ENCODE peak calls at places on chromosomes 1 and 21, in seven cellular contexts. K is body of pancreas; R is gastrocnemius medialis; Z is CD8-positive, alpha-beta T cell; C is pancreas; U is heart right ventricle; X is GM23338. I is an unnamed sample.

GRCh38 chr1:94205639-94206038 is 31.7 kb downstream of the ARHGAP29 start:
- ATAC-seq in K (no peak), R (no peak), Z (no peak), C (no peak), U (no peak), X (no peak), I (no peak)

GRCh38 chr1:58722967-58723366 is 23.1 kb upstream of the MYSM1 start:
- ATAC-seq in K (no peak), R (no peak), Z (no peak), C (no peak), U (no peak), X (no peak), I (no peak)

GRCh38 chr21:27155130-27155500 is 188.2 kb upstream of the ADAMTS5 start:
- ATAC-seq in K (no peak), R (no peak), Z (no peak), C (no peak), U (no peak), X (no peak), I (no peak)

GRCh38 chr1:21317035-21317689 is 26.9 kb upstream of the ECE1 start:
- ATAC-seq in K (peak; percentile 38), R (peak; percentile 70), Z (no peak), C (peak; percentile 34), U (peak; percentile 71), X (no peak), I (peak; percentile 80)

GRCh38 chr1:84758968-84759491 is 68.8 kb upstream of the SSX2IP start:
- ATAC-seq in K (peak; percentile 33), R (no peak), Z (no peak), C (peak; percentile 60), U (peak; percentile 82), X (no peak), I (peak; percentile 19)

GRCh38 chr1:185861630-185862029 is 127.4 kb downstream of the HMCN1 start:
- ATAC-seq in K (no peak), R (no peak), Z (no peak), C (peak; percentile 52), U (no peak), X (no peak), I (no peak)

GRCh38 chr1:212119397-212119837 is 83.9 kb downstream of the DTL start:
- ATAC-seq in K (no peak), R (peak; percentile 96), Z (no peak), C (no peak), U (peak; percentile 96), X (peak; percentile 56), I (no peak)

GRCh38 chr1:232039303-232039702 is 412.7 kb downstream of the DISC1 start:
- ATAC-seq in K (no peak), R (no peak), Z (no peak), C (no peak), U (no peak), X (no peak), I (no peak)

GRCh38 chr21:27047331-27048314 is 80.7 kb upstream of the ADAMTS5 start:
- ATAC-seq in K (no peak), R (peak; percentile 88), Z (no peak), C (no peak), U (no peak), X (no peak), I (no peak)

GRCh38 chr1:147079400-147080012 is 92.8 kb downstream of the PRKAB2 start:
- ATAC-seq in K (no peak), R (no peak), Z (no peak), C (peak; percentile 18), U (no peak), X (no peak), I (no peak)

GRCh38 chr1:89908993-89909436 is 85.9 kb upstream of the ZNF326 start:
- ATAC-seq in K (no peak), R (peak; percentile 91), Z (no peak), C (no peak), U (peak; percentile 58), X (no peak), I (no peak)

GRCh38 chr21:15029077-15029476 is 35.7 kb downstream of the NRIP1 start:
- ATAC-seq in K (no peak), R (no peak), Z (no peak), C (no peak), U (no peak), X (no peak), I (no peak)

GRCh38 chr21:33708874-33709273 is 66.6 kb downstream of the ITSN1 start:
- ATAC-seq in K (no peak), R (no peak), Z (no peak), C (no peak), U (no peak), X (no peak), I (no peak)

GRCh38 chr1:156151093-156151688 is 2.2 kb upstream of the SEMA4A start:
- ATAC-seq in K (no peak), R (no peak), Z (no peak), C (peak; percentile 28), U (no peak), X (no peak), I (no peak)

GRCh38 chr1:236545621-236546169 is 21.9 kb downstream of the LGALS8 start:
- ATAC-seq in K (no peak), R (no peak), Z (peak; percentile 63), C (no peak), U (no peak), X (no peak), I (no peak)

GRCh38 chr1:108663074-108663473 is 2.2 kb upstream of the HENMT1 start:
- ATAC-seq in K (peak; percentile 28), R (no peak), Z (no peak), C (no peak), U (no peak), X (no peak), I (peak; percentile 49)

GRCh38 chr1:207316622-207317510 is 4.6 kb upstream of the CD55 start:
- ATAC-seq in K (peak; percentile 78), R (no peak), Z (no peak), C (peak; percentile 68), U (no peak), X (peak; percentile 6), I (no peak)

GRCh38 chr1:147071142-147071541 is 101.1 kb downstream of the PRKAB2 start:
- ATAC-seq in K (no peak), R (no peak), Z (no peak), C (no peak), U (no peak), X (no peak), I (no peak)

GRCh38 chr1:17427696-17428660 is 11.5 kb downstream of the RCC2 start:
- ATAC-seq in K (no peak), R (no peak), Z (no peak), C (peak; percentile 73), U (no peak), X (no peak), I (no peak)

GRCh38 chr1:174466607-174467006 is 18.8 kb downstream of the GPR52 start:
- ATAC-seq in K (no peak), R (no peak), Z (no peak), C (no peak), U (no peak), X (peak; percentile 33), I (no peak)

GRCh38 chr1:159919236-159919865 is 6.0 kb downstream of the TAGLN2 start:
- ATAC-seq in K (no peak), R (no peak), Z (no peak), C (no peak), U (no peak), X (no peak), I (no peak)
- H3K27ac ChIP-seq in K (no peak overlapping the region), R (peak overlapping the region; percentile 94), Z (no peak overlapping the region), C (no peak overlapping the region), U (peak overlapping the region; percentile 53), X (no peak overlapping the region), I (peak overlapping the region; percentile 16)

GRCh38 chr1:26111530-26112406 is at the start of gene PDIK1L:
- ATAC-seq in K (peak; percentile 79), R (peak; percentile 73), Z (peak; percentile 87), C (peak; percentile 74), U (peak; percentile 94), X (peak; percentile 88), I (peak; percentile 94)

GRCh38 chr1:26112407-26112775 is 767 bp downstream of the PDIK1L start:
- ATAC-seq in K (peak; percentile 2), R (peak; percentile 21), Z (no peak), C (peak; percentile 8), U (peak; percentile 1), X (peak; percentile 6), I (no peak)

GRCh38 chr1:26109229-26110164 is 2.1 kb upstream of the PDIK1L start:
- ATAC-seq in K (no peak), R (no peak), Z (no peak), C (no peak), U (no peak), X (no peak), I (no peak)

GRCh38 chr1:26110731-26111529 is 694 bp upstream of the PDIK1L start:
- ATAC-seq in K (peak; percentile 61), R (peak; percentile 54), Z (peak; percentile 50), C (peak; percentile 56), U (peak; percentile 61), X (peak; percentile 66), I (peak; percentile 79)

GRCh38 chr1:26114165-26114927 is 2.7 kb downstream of the PDIK1L start:
- ATAC-seq in K (peak; percentile 49), R (peak; percentile 60), Z (no peak), C (peak; percentile 47), U (no peak), X (no peak), I (no peak)
- H3K27ac ChIP-seq in K (peak overlapping the region; percentile 98), R (peak overlapping the region; percentile 97), Z (no peak overlapping the region), C (peak overlapping the region; percentile 30), U (peak overlapping the region; percentile 98), X (no peak overlapping the region), I (no peak overlapping the region)

GRCh38 chr1:202018476-202019234 is 8.3 kb downstream of the ELF3 start:
- ATAC-seq in K (peak; percentile 82), R (no peak), Z (no peak), C (peak; percentile 79), U (peak; percentile 22), X (peak; percentile 65), I (no peak)

GRCh38 chr1:202018226-202018475 is 7.8 kb downstream of the ELF3 start:
- ATAC-seq in K (peak; percentile 11), R (no peak), Z (no peak), C (no peak), U (no peak), X (peak; percentile 52), I (no peak)

GRCh38 chr1:202017385-202018225 is 7.2 kb downstream of the ELF3 start:
- ATAC-seq in K (peak; percentile 13), R (no peak), Z (no peak), C (peak; percentile 30), U (no peak), X (peak; percentile 8), I (no peak)

GRCh38 chr1:202023033-202023433 is 12.6 kb downstream of the ELF3 start:
- ATAC-seq in K (peak; percentile 50), R (no peak), Z (no peak), C (peak; percentile 43), U (no peak), X (no peak), I (peak; percentile 13)
- H3K27ac ChIP-seq in K (peak overlapping the region; percentile 44), R (no peak overlapping the region), Z (no peak overlapping the region), C (no peak overlapping the region), U (no peak overlapping the region), X (no peak overlapping the region), I (no peak overlapping the region)

DNA sequence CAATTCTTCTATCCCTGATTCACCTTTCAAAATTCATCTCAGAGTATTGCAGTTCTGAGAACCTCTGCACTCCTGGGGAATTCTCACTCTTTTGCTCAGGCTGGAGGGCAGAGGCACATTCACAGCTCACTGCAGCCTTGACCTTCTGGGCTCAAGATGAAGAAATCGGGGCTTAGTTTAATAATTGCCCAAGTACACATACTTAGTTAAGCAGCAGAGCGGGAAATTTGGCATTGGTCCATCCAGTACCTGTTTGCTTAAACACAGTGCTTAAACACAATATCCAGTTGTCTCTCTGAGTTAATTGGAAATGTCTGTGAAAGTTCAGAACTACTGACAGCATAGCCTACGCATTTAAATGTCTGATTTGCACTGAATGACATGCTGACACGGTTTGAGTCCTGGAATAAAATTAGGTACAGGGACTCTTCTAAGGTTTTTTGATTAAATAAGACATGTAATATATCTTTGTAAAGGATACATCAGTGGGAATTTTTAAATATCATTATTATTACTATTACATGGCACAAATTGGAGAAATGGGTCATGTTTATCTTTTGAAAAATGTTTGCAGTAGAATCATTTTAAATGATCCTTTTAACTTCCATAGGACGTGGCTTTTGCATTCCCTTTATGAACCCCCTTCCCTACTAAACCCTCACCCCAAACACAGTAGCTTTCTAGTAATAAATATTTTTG is 337.4 kb downstream of the SRGAP2C start:
- ATAC-seq in K (peak; percentile 68), R (no peak), Z (no peak), C (peak; percentile 76), U (no peak), X (no peak), I (no peak)
- H3K27ac ChIP-seq in K (no peak overlapping the region), R (no peak overlapping the region), Z (no peak overlapping the region), C (no peak overlapping the region), U (no peak overlapping the region), X (no peak overlapping the region), I (no peak overlapping the region)

I was measured in gastroesophageal sphincter.